ENCODE peak calls at places on chromosomes 2 and 18, in six cellular contexts. W, O, H, Y, D and J are unnamed samples.

GRCh38 chr2:134177351-134177931 is 76.4 kb upstream of the MGAT5 start:
- DNase-seq in D (no peak), H (no peak), Y (no peak), W (no peak), O (no peak), J (peak)

GRCh38 chr2:210072922-210073509 is 70.6 kb downstream of the RPE start:
- DNase-seq in O (no peak), H (peak), D (no peak), W (no peak), Y (no peak), J (no peak)

GRCh38 chr2:216083464-216084279 is 2.0 kb downstream of the TMEM169 start:
- DNase-seq in Y (no peak), D (no peak), O (no peak), W (no peak), H (peak), J (no peak)

GRCh38 chr2:133040175-133040574 is 370.2 kb upstream of the LYPD1 start:
- DNase-seq in O (no peak), H (no peak), W (no peak), D (no peak), Y (no peak), J (no peak)

GRCh38 chr2:218985325-218986091 is 524 bp upstream of the FEV start:
- DNase-seq in D (peak), W (peak), O (no peak), Y (no peak), H (no peak), J (no peak)

GRCh38 chr18:10252952-10253680 is 201.3 kb upstream of the APCDD1 start:
- DNase-seq in Y (peak), O (no peak), W (no peak), D (no peak), H (no peak), J (no peak)

GRCh38 chr2:104583791-104584190 is 270.1 kb upstream of the POU3F3 start:
- DNase-seq in D (no peak), Y (no peak), O (no peak), W (no peak), H (no peak), J (no peak)

GRCh38 chr2:161480123-161480522 is 64.0 kb downstream of the TBR1 start:
- DNase-seq in W (no peak), O (no peak), D (no peak), Y (no peak), H (no peak), J (no peak)

GRCh38 chr2:58032751-58033055 is 13.9 kb upstream of the VRK2 start:
- DNase-seq in W (no peak), D (no peak), H (no peak), Y (no peak), O (no peak), J (no peak)

GRCh38 chr2:200901459-200902072 is 12.4 kb downstream of the NIF3L1 start:
- DNase-seq in Y (peak), D (peak), W (no peak), H (peak), O (peak), J (peak)

GRCh38 chr2:201118957-201119848 is 3.2 kb downstream of the CFLAR start:
- DNase-seq in W (no peak), H (no peak), Y (no peak), D (no peak), O (peak), J (no peak)

GRCh38 chr2:241891315-241891987 is 21.9 kb downstream of the RTP5 start:
- DNase-seq in O (no peak), H (no peak), W (peak), Y (peak), D (no peak), J (peak)

GRCh38 chr2:234146087-234146826 is 95.8 kb downstream of the SPP2 start:
- DNase-seq in D (no peak), H (no peak), O (no peak), Y (no peak), W (no peak), J (no peak)

GRCh38 chr18:8800041-8800441 is 94.7 kb downstream of the MTCL1 start:
- DNase-seq in W (no peak), O (no peak), Y (no peak), D (peak), H (peak), J (no peak)

GRCh38 chr2:73593676-73594075 is 48.5 kb downstream of the NAT8 start:
- DNase-seq in H (no peak), W (no peak), O (no peak), Y (no peak), D (no peak), J (no peak)

GRCh38 chr2:96869281-96869823 is 528 bp downstream of the SEMA4C start:
- DNase-seq in D (peak), H (no peak), O (no peak), Y (no peak), W (peak), J (peak)

GRCh38 chr18:73688851-73689659 is 458.6 kb downstream of the FBXO15 start:
- DNase-seq in O (no peak), W (no peak), D (no peak), Y (no peak), H (peak), J (no peak)

GRCh38 chr2:157004789-157005188 is 252.7 kb upstream of the GALNT5 start:
- DNase-seq in W (no peak), H (no peak), Y (no peak), D (no peak), O (no peak), J (no peak)

GRCh38 chr2:96824079-96824870 is 8.2 kb downstream of the CNNM3 start:
- DNase-seq in H (no peak), W (no peak), D (no peak), Y (no peak), O (no peak), J (no peak)